ENCODE peak calls at places on chromosomes 12 and 14, in five cellular contexts. K is foreskin fibroblast; S is CD4-positive, alpha-beta T cell; D is CD4-positive, CD25-positive, alpha-beta regulatory T cell; N is nucleus accumbens. E is an unnamed sample.

GRCh38 chr14:83777516-83777915 is 1752.4 kb upstream of the FLRT2 start:
- DNase-seq in K (peak; percentile 32), S (no peak), D (no peak), N (no peak), E (no peak)

GRCh38 chr12:18747960-18748359 is 10.0 kb downstream of the CAPZA3 start:
- DNase-seq in K (peak; percentile 81), S (no peak), D (no peak), N (no peak), E (no peak)

GRCh38 chr14:105908481-105908911 is 382.1 kb downstream of the TMEM121 start:
- DNase-seq in K (no peak), S (no peak), D (no peak), N (no peak), E (no peak)

GRCh38 chr12:94435511-94435927 is 24.1 kb downstream of the CEP83 start:
- DNase-seq in K (no peak), S (no peak), D (no peak), N (no peak), E (no peak)

GRCh38 chr12:116520801-116521471 is 38.2 kb upstream of the MAP1LC3B2 start:
- DNase-seq in K (peak; percentile 67), S (no peak), D (no peak), N (no peak), E (no peak)

GRCh38 chr12:108482717-108483212 is 32.3 kb upstream of the FICD start:
- DNase-seq in K (no peak), S (no peak), D (no peak), N (no peak), E (no peak)

GRCh38 chr12:120534703-120535655 is 823 bp downstream of the RNF10 start:
- DNase-seq in K (peak; percentile 71), S (peak; percentile 33), D (peak; percentile 58), N (peak; percentile 23), E (peak; percentile 27)

GRCh38 chr12:82517808-82518207 is 159.5 kb downstream of the METTL25 start:
- DNase-seq in K (no peak), S (no peak), D (no peak), N (no peak), E (no peak)

GRCh38 chr12:8697120-8697475 is 693 bp upstream of the RIMKLB start:
- DNase-seq in K (peak; percentile 42), S (no peak), D (peak; percentile 20), N (no peak), E (no peak)

GRCh38 chr12:94262228-94263010 is 114.0 kb downstream of the PLXNC1 start:
- DNase-seq in K (peak; percentile 96), S (peak; percentile 65), D (peak; percentile 73), N (peak; percentile 62), E (peak; percentile 56)

GRCh38 chr14:44099752-44100462 is 407.2 kb downstream of the FSCB start:
- DNase-seq in K (no peak), S (no peak), D (no peak), N (no peak), E (no peak)

GRCh38 chr14:79564371-79564770 is 646.9 kb downstream of the DIO2 start:
- DNase-seq in K (no peak), S (no peak), D (no peak), N (no peak), E (no peak)

GRCh38 chr12:68259318-68259940 is 6.0 kb upstream of the IL22 start:
- DNase-seq in K (peak; percentile 60), S (no peak), D (no peak), N (no peak), E (peak; percentile 31)

GRCh38 chr14:24289649-24290283 is 9.8 kb downstream of the DHRS1 start:
- DNase-seq in K (no peak), S (no peak), D (no peak), N (no peak), E (peak; percentile 44)

GRCh38 chr12:6938353-6939186 is 5.0 kb upstream of the RNU7-1 start:
- DNase-seq in K (no peak), S (no peak), D (no peak), N (no peak), E (no peak)

GRCh38 chr12:45234134-45234865 is 18.4 kb downstream of the ANO6 start:
- DNase-seq in K (peak; percentile 96), S (no peak), D (no peak), N (peak; percentile 6), E (no peak)

GRCh38 chr12:116508145-116509121 is 50.7 kb upstream of the MAP1LC3B2 start:
- DNase-seq in K (no peak), S (no peak), D (no peak), N (no peak), E (no peak)

GRCh38 chr14:68376067-68376810 is 416.6 kb downstream of the ZFP36L1 start:
- DNase-seq in K (no peak), S (no peak), D (no peak), N (no peak), E (no peak)

GRCh38 chr12:31658743-31659086 is 773 bp upstream of the ETFBKMT start:
- DNase-seq in K (no peak), S (no peak), D (no peak), N (no peak), E (no peak)

GRCh38 chr14:86852530-86852929 is 1140.5 kb downstream of the GALC start:
- DNase-seq in K (peak; percentile 24), S (no peak), D (no peak), N (no peak), E (no peak)

GRCh38 chr12:68001486-68002466 is 12.5 kb downstream of the IFNG-AS1 start:
- DNase-seq in K (no peak), S (no peak), D (no peak), N (no peak), E (no peak)

GRCh38 chr14:69796797-69797500 is at the start of gene SLC10A1:
- DNase-seq in K (no peak), S (no peak), D (no peak), N (no peak), E (no peak)

GRCh38 chr12:67365131-67365530 is 96.0 kb downstream of the CAND1 start:
- DNase-seq in K (no peak), S (no peak), D (no peak), N (no peak), E (no peak)

GRCh38 chr14:24311837-24312615 is 724 bp downstream of the LTB4R start:
- DNase-seq in K (no peak), S (no peak), D (peak; percentile 28), N (no peak), E (no peak)